ENCODE peak calls at places on chromosomes 7 and 10, in four cellular contexts. O is neuronal stem cell, R is tibial nerve, T is pancreas. Y is an unnamed sample. For H3K27me3 and H3K36me3, the result is how much of the 10 kb centered on the place peaks cover.

GRCh38 chr7:44849277-44850210 is 1.7 kb upstream of the H2AZ2 start:
- DNase-seq in R (no peak), O (no peak), T (no peak), Y (no peak)

GRCh38 chr10:15901889-15902288 is 41.6 kb upstream of the MINDY3 start:
- DNase-seq in R (no peak), T (no peak), O (no peak), Y (peak)

GRCh38 chr7:150695654-150696053 is 10.1 kb downstream of the GIMAP2 start:
- DNase-seq in R (no peak), O (no peak), T (no peak), Y (no peak)

GRCh38 chr10:132705173-132705572 is 80.8 kb downstream of the NKX6-2 start:
- DNase-seq in O (no peak), R (no peak), T (peak), Y (no peak)

GRCh38 chr7:151863386-151864079 is 13.4 kb downstream of the PRKAG2 start:
- DNase-seq in T (no peak), O (no peak), R (no peak), Y (peak)

GRCh38 chr7:155466814-155467675 is 9.1 kb downstream of the EN2 start:
- DNase-seq in T (no peak), O (peak), R (no peak), Y (peak)

GRCh38 chr10:12849351-12850181 is 151.9 kb downstream of the CCDC3 start:
- DNase-seq in R (no peak), O (no peak), T (no peak), Y (no peak)

GRCh38 chr7:46752881-46753366 is 829.0 kb downstream of the TNS3 start:
- DNase-seq in R (no peak), O (no peak), T (no peak), Y (no peak)

GRCh38 chr10:110641256-110641655 is 2.9 kb upstream of the RBM20 start:
- DNase-seq in R (no peak), T (no peak), O (no peak), Y (peak)

GRCh38 chr7:28853834-28854749 is 104.0 kb downstream of the TRIL start:
- DNase-seq in O (peak), T (peak), R (peak), Y (peak)

GRCh38 chr7:28349637-28350036 is 62.7 kb upstream of the CREB5 start:
- DNase-seq in R (no peak), T (no peak), O (no peak), Y (no peak)

GRCh38 chr7:106205621-106206222 is 79.1 kb downstream of the NAMPT start:
- DNase-seq in T (no peak), O (no peak), R (no peak), Y (no peak)

GRCh38 chr7:7536396-7537019 is 835 bp upstream of the COL28A1 start:
- DNase-seq in O (no peak), T (no peak), R (no peak), Y (no peak)

GRCh38 chr10:109895095-109895818 is 28.1 kb downstream of the XPNPEP1 start:
- DNase-seq in R (peak), T (no peak), O (no peak), Y (no peak)

DNA sequence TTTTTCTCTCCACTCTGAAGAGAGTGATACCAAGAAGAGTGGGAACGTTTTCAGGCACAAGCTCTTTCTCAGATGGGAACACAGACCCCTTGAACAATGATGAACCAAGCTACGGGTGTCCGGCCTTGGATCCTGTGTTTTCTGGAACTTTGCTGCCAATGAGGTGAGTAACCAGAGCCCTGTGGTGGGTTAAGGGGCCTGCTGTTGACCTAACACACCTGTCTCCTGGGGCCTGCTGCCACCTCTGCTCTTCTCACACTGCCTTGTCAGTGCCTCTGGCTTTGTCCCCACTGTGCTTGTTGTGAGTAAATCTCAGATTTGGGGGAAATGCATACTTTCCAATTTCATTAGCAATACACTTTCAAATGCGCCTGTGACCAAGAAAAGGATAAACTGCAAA is 1.4 kb upstream of the PKD1L1 start:
- DNase-seq in O (no peak), T (no peak), R (no peak), Y (no peak)
- H3K27me3 ChIP-seq in O (under half), T (under half), R (under half), Y (under half)

GRCh38 chr10:124388823-124389612 is 29.7 kb downstream of the OAT start:
- DNase-seq in R (peak), O (peak), T (peak), Y (peak)
- H3K4me3 ChIP-seq in R (peak), O (peak), T (peak), Y (peak)

DNA sequence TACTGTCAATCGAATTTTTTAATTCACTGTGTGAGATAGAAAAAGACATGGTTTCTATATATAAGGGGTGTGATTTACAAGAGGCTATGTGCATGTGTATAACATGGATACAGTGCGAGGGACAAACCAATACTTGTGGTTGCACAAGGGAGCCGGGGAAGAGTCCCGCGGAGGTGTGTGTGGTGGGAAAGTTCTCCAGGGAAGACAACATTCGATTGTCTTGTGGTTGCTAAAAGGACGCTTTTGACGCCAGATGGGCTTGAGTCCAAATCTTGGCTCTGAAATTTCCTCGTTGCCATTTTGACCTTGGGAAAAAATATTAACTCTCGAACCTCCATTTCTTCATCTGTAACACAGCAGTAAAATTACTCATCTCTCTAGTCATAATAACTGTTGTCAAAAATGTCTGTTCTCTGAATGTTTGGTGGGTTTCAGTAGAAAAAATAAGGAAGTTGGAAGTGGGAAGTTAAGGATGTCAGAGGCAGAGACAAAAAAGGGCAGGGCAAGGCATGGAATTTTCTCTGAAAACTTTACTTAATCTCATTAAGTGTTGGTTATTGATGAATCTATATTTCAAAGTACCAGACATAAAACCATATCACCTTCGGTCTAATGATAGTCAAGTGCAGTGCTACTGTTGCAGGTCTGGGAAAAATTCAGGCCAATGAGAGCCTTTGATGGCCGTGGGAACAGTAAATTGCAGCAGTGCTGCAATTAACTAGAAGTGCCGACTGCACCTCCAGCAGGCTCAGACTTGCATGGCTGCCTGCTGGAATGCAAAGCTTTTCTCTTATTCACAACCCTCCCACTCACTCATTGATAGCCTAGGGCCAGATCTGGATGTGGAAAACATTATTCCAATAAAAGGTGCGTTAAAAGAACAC is 16.6 kb downstream of the PLXDC2 start:
- DNase-seq in T (no peak), R (no peak), O (peak), Y (no peak)
- H3K36me3 ChIP-seq in T (under half), R (under half), O (under half), Y (under half)

GRCh38 chr10:98463976-98464754 is 17.4 kb upstream of the HPS1 start:
- DNase-seq in R (no peak), O (no peak), T (no peak), Y (no peak)
- H3K27me3 ChIP-seq in R (under half), O (under half), T (under half), Y (under half)

GRCh38 chr7:112080974-112081373 is 125.2 kb downstream of the DOCK4 start:
- DNase-seq in T (no peak), O (no peak), R (no peak), Y (no peak)
- H3K4me3 ChIP-seq in T (no peak), O (no peak), R (no peak), Y (no peak)

GRCh38 chr10:59382831-59383295 is 20.5 kb upstream of the FAM13C start:
- DNase-seq in T (no peak), O (no peak), R (no peak), Y (no peak)
- H3K36me3 ChIP-seq in T (under half), O (under half), R (under half), Y (under half)